ENCODE peak calls at places on chromosomes 12 and 14, in five cellular contexts. W, V, Y, L and D are unnamed samples.
A peak's percentile ranks its signal among the peaks of the same experiment; 100 is the strongest.

GRCh38 chr12:30257614-30258013 is 438.1 kb downstream of the IPO8 start:
- DNase-seq in W (peak; percentile 1), V (no peak), Y (no peak), L (no peak), D (no peak)

GRCh38 chr12:94938583-94938982 is 64.9 kb downstream of the NDUFA12 start:
- DNase-seq in W (no peak), V (no peak), Y (no peak), L (no peak), D (no peak)

GRCh38 chr12:82019533-82019932 is 260.4 kb upstream of the PPFIA2 start:
- DNase-seq in W (no peak), V (no peak), Y (no peak), L (no peak), D (no peak)

GRCh38 chr12:107435072-107435471 is 250.5 kb upstream of the PWP1 start:
- DNase-seq in W (no peak), V (no peak), Y (no peak), L (no peak), D (no peak)

GRCh38 chr14:63853831-63854293 is 1.1 kb downstream of the SYNE2 start:
- DNase-seq in W (peak; percentile 55), V (peak; percentile 11), Y (peak; percentile 34), L (peak; percentile 21), D (peak; percentile 45)

GRCh38 chr12:26830783-26831601 is 2.0 kb downstream of the ITPR2 start:
- DNase-seq in W (no peak), V (no peak), Y (no peak), L (peak; percentile 35), D (no peak)

GRCh38 chr14:69281450-69282169 is 21.7 kb downstream of the GALNT16 start:
- DNase-seq in W (no peak), V (no peak), Y (no peak), L (no peak), D (no peak)

GRCh38 chr12:91109148-91109564 is 2.1 kb downstream of the LUM start:
- DNase-seq in W (peak; percentile 73), V (no peak), Y (peak; percentile 3), L (peak; percentile 45), D (no peak)

GRCh38 chr14:65303902-65304222 is 108.7 kb upstream of the FUT8 start:
- DNase-seq in W (no peak), V (no peak), Y (no peak), L (no peak), D (no peak)